ENCODE peak calls at places on chromosomes 13 and 19, in five cellular contexts. J is ovary, Z is left ventricle myocardium inferior, I is tibial artery, Y is esophagus squamous epithelium. K is an unnamed sample.

GRCh38 chr19:5050905-5051304 is 82.0 kb downstream of the KDM4B start:
- DNase-seq in J (no peak), Z (no peak), I (no peak), Y (no peak), K (no peak)

GRCh38 chr13:114142640-114143490 is 10.4 kb upstream of the RASA3 start:
- DNase-seq in J (no peak), Z (no peak), I (peak; percentile 65), Y (no peak), K (no peak)

GRCh38 chr13:27708325-27708724 is 84.0 kb upstream of the GSX1 start:
- DNase-seq in J (no peak), Z (peak; percentile 17), I (no peak), Y (no peak), K (no peak)

GRCh38 chr13:42991892-42992584 is at the start of gene EPSTI1:
- DNase-seq in J (peak; percentile 68), Z (peak; percentile 61), I (peak; percentile 81), Y (no peak), K (peak; percentile 5)

GRCh38 chr19:34989248-34989797 is 10.8 kb upstream of the GRAMD1A start:
- DNase-seq in J (no peak), Z (no peak), I (peak; percentile 16), Y (no peak), K (no peak)

GRCh38 chr19:12763100-12763499 is 11.5 kb downstream of the BEST2 start:
- DNase-seq in J (no peak), Z (peak; percentile 77), I (no peak), Y (no peak), K (no peak)

GRCh38 chr19:30558793-30559192 is 186.6 kb downstream of the ZNF536 start:
- DNase-seq in J (no peak), Z (no peak), I (no peak), Y (no peak), K (no peak)

GRCh38 chr19:4707956-4708650 is 15.5 kb downstream of the DPP9 start:
- DNase-seq in J (peak; percentile 67), Z (peak; percentile 77), I (no peak), Y (no peak), K (no peak)

GRCh38 chr13:111034811-111035210 is 80.3 kb upstream of the ARHGEF7 start:
- DNase-seq in J (no peak), Z (no peak), I (no peak), Y (no peak), K (no peak)

GRCh38 chr19:13337181-13337580 is 169.1 kb downstream of the CACNA1A start:
- DNase-seq in J (no peak), Z (no peak), I (no peak), Y (no peak), K (no peak)

GRCh38 chr19:10305139-10305806 is 4.3 kb downstream of the ZGLP1 start:
- DNase-seq in J (no peak), Z (no peak), I (no peak), Y (no peak), K (no peak)

GRCh38 chr13:27920677-27921420 is 1.0 kb downstream of the PDX1 start:
- DNase-seq in J (no peak), Z (no peak), I (no peak), Y (no peak), K (no peak)

GRCh38 chr13:23510544-23510916 is 59.7 kb upstream of the TNFRSF19 start:
- DNase-seq in J (no peak), Z (no peak), I (no peak), Y (no peak), K (no peak)

GRCh38 chr19:13887039-13887438 is 10.1 kb downstream of the NANOS3 start:
- DNase-seq in J (no peak), Z (no peak), I (no peak), Y (no peak), K (no peak)

GRCh38 chr13:31987535-31988170 is 43.9 kb upstream of the FRY start:
- DNase-seq in J (no peak), Z (no peak), I (no peak), Y (no peak), K (no peak)

GRCh38 chr13:101757446-101758039 is 305.1 kb downstream of the ITGBL1 start:
- DNase-seq in J (no peak), Z (no peak), I (no peak), Y (no peak), K (no peak)

GRCh38 chr19:54172764-54173699 is at the start of gene TMC4:
- DNase-seq in J (no peak), Z (no peak), I (no peak), Y (no peak), K (no peak)

GRCh38 chr19:12331211-12331941 is 2.1 kb downstream of the ZNF563 start:
- DNase-seq in J (no peak), Z (no peak), I (no peak), Y (no peak), K (no peak)

GRCh38 chr13:51803422-51804294 is at the start of gene DHRS12:
- DNase-seq in J (peak; percentile 94), Z (peak; percentile 93), I (peak; percentile 96), Y (peak; percentile 61), K (peak; percentile 64)

GRCh38 chr13:114007566-114007965 is 33.7 kb upstream of the C13orf46 start:
- DNase-seq in J (no peak), Z (peak; percentile 4), I (peak; percentile 44), Y (no peak), K (peak; percentile 1)

GRCh38 chr13:99227331-99227900 is 26.8 kb downstream of the UBAC2 start:
- DNase-seq in J (no peak), Z (no peak), I (no peak), Y (no peak), K (no peak)

GRCh38 chr19:32397736-32398135 is 7.8 kb upstream of the DPY19L3 start:
- DNase-seq in J (no peak), Z (no peak), I (no peak), Y (no peak), K (no peak)

GRCh38 chr13:30107536-30108136 is 199.7 kb downstream of the KATNAL1 start:
- DNase-seq in J (no peak), Z (no peak), I (no peak), Y (no peak), K (no peak)

GRCh38 chr13:47374741-47375140 is 477.9 kb upstream of the HTR2A start:
- DNase-seq in J (no peak), Z (no peak), I (no peak), Y (no peak), K (no peak)

GRCh38 chr19:27738569-27739193 is 1474.3 kb downstream of the UQCRFS1 start:
- DNase-seq in J (no peak), Z (no peak), I (no peak), Y (no peak), K (no peak)

GRCh38 chr13:41224113-41225110 is 30.0 kb upstream of the KBTBD7 start:
- DNase-seq in J (no peak), Z (no peak), I (no peak), Y (no peak), K (no peak)

GRCh38 chr19:6861683-6862286 is 25.6 kb upstream of the ADGRE1 start:
- DNase-seq in J (no peak), Z (no peak), I (no peak), Y (no peak), K (no peak)

GRCh38 chr19:38669532-38669931 is 22.1 kb downstream of the ACTN4 start:
- DNase-seq in J (no peak), Z (no peak), I (no peak), Y (no peak), K (no peak)

GRCh38 chr19:5645409-5645808 is 22.5 kb downstream of the SAFB start:
- DNase-seq in J (no peak), Z (no peak), I (no peak), Y (no peak), K (no peak)

GRCh38 chr19:43476606-43477005 is 11.2 kb upstream of the LYPD3 start:
- DNase-seq in J (no peak), Z (no peak), I (no peak), Y (no peak), K (no peak)

GRCh38 chr13:50132937-50133276 is 117.7 kb downstream of the KCNRG start:
- DNase-seq in J (no peak), Z (no peak), I (no peak), Y (no peak), K (no peak)
- H3K4me3 ChIP-seq in J (no peak overlapping the region), Z (no peak overlapping the region), I (no peak overlapping the region), Y (no peak overlapping the region), K (no peak overlapping the region)

GRCh38 chr19:3618811-3619630 is 7.6 kb downstream of the CACTIN start:
- DNase-seq in J (no peak), Z (no peak), I (no peak), Y (no peak), K (no peak)
- TF ChIP-seq CTCF in J (no peak), Z (no peak), I (no peak), Y (no peak), K (no peak)

GRCh38 chr19:42436006-42436405 is 6.7 kb downstream of the CXCL17 start:
- DNase-seq in J (no peak), Z (no peak), I (no peak), Y (no peak), K (no peak)

GRCh38 chr19:42442833-42443232 is at the start of gene CXCL17:
- DNase-seq in J (no peak), Z (no peak), I (no peak), Y (no peak), K (no peak)

GRCh38 chr19:42441047-42441440 is 1.7 kb downstream of the CXCL17 start:
- DNase-seq in J (no peak), Z (no peak), I (no peak), Y (no peak), K (no peak)

GRCh38 chr19:42443944-42444398 is 1.2 kb upstream of the CXCL17 start:
- DNase-seq in J (no peak), Z (no peak), I (no peak), Y (no peak), K (no peak)

GRCh38 chr19:42440357-42441046 is 2.2 kb downstream of the CXCL17 start:
- DNase-seq in J (peak; percentile 16), Z (peak; percentile 77), I (peak; percentile 71), Y (no peak), K (no peak)
- H3K4me3 ChIP-seq in J (no peak overlapping the region), Z (no peak overlapping the region), I (no peak overlapping the region), Y (no peak overlapping the region), K (no peak overlapping the region)

GRCh38 chr19:18865973-18866799 is 29.8 kb downstream of the CERS1 start:
- DNase-seq in J (peak; percentile 50), Z (peak; percentile 66), I (no peak), Y (no peak), K (no peak)
- TF ChIP-seq CTCF in J (peak; percentile 92), Z (peak; percentile 99), I (peak; percentile 93), Y (peak; percentile 95), K (peak; percentile 94)

DNA sequence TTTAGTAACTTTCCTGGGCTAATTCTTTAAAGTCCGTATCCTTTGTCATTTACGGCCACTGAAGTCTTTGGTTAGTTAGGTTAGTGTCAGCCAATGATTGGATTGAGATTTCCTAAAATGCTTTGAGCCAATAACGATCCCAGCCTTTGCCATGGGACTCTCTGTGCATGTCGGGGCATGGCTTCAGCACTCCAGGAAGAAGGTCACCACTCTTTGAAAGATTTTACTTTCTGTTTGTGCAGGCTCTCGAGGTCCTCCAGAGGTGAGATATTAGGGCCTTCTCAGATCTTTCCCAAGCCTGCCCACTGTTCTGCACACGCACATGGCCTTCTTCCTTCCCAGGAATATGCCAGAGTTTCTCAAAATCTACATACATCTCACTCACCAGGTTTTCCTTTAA is 153.7 kb upstream of the ARGLU1 start:
- DNase-seq in J (no peak), Z (no peak), I (no peak), Y (no peak), K (no peak)
- H3K4me3 ChIP-seq in J (no peak overlapping the region), Z (no peak overlapping the region), I (no peak overlapping the region), Y (no peak overlapping the region), K (no peak overlapping the region)

K was measured in thoracic aorta.